ENCODE peak calls at places on chromosomes 12 and 14, in four cellular contexts. One of them, this sample, is unnamed. For H3K4me1, the result is how much of the 10 kb centered on the place peaks cover.

GRCh38 chr14:99273724-99274345 is 1.8 kb upstream of the BCL11B start:
- DNase-seq in endothelial cell of umbilical vein: no peak
- DNase-seq in GM23248: peak
- DNase-seq in HCT116: no peak
- DNase-seq in this sample: peak

GRCh38 chr14:20228681-20229080 is at the start of gene OR11H7:
- DNase-seq in endothelial cell of umbilical vein: no peak
- DNase-seq in GM23248: no peak
- DNase-seq in HCT116: no peak
- DNase-seq in this sample: no peak

GRCh38 chr12:124754949-124755800 is 108.5 kb downstream of the SCARB1 start:
- DNase-seq in endothelial cell of umbilical vein: no peak
- DNase-seq in GM23248: peak
- DNase-seq in HCT116: no peak
- DNase-seq in this sample: no peak

GRCh38 chr12:40300490-40300889 is 75.7 kb downstream of the LRRK2 start:
- DNase-seq in endothelial cell of umbilical vein: no peak
- DNase-seq in GM23248: peak
- DNase-seq in HCT116: no peak
- DNase-seq in this sample: no peak

GRCh38 chr12:120225852-120226640 is 25.1 kb upstream of the RPLP0 start:
- DNase-seq in endothelial cell of umbilical vein: no peak
- DNase-seq in GM23248: no peak
- DNase-seq in HCT116: no peak
- DNase-seq in this sample: no peak

GRCh38 chr12:130677957-130678558 is 38.0 kb downstream of the RIMBP2 start:
- DNase-seq in endothelial cell of umbilical vein: no peak
- DNase-seq in GM23248: no peak
- DNase-seq in HCT116: no peak
- DNase-seq in this sample: no peak

GRCh38 chr14:68645371-68645770 is 147.5 kb downstream of the ZFP36L1 start:
- DNase-seq in endothelial cell of umbilical vein: no peak
- DNase-seq in GM23248: no peak
- DNase-seq in HCT116: no peak
- DNase-seq in this sample: no peak

GRCh38 chr12:110742718-110743570 is at the start of gene PPP1CC:
- DNase-seq in endothelial cell of umbilical vein: peak
- DNase-seq in GM23248: peak
- DNase-seq in HCT116: peak
- DNase-seq in this sample: peak

GRCh38 chr12:80580254-80580653 is 127.2 kb upstream of the MYF6 start:
- DNase-seq in endothelial cell of umbilical vein: no peak
- DNase-seq in GM23248: peak
- DNase-seq in HCT116: no peak
- DNase-seq in this sample: no peak

GRCh38 chr12:132827763-132828703 is 636 bp downstream of the GOLGA3 start:
- DNase-seq in endothelial cell of umbilical vein: peak
- DNase-seq in GM23248: peak
- DNase-seq in HCT116: no peak
- DNase-seq in this sample: peak

GRCh38 chr12:95908573-95908972 is 33.8 kb downstream of the CCDC38 start:
- DNase-seq in endothelial cell of umbilical vein: peak
- DNase-seq in GM23248: peak
- DNase-seq in HCT116: no peak
- DNase-seq in this sample: no peak

GRCh38 chr12:53631721-53632120 is 5.5 kb upstream of the ATF7 start:
- DNase-seq in endothelial cell of umbilical vein: no peak
- DNase-seq in GM23248: no peak
- DNase-seq in HCT116: no peak
- DNase-seq in this sample: no peak

GRCh38 chr12:6827437-6827894 is 741 bp upstream of the P3H3 start:
- DNase-seq in endothelial cell of umbilical vein: peak
- DNase-seq in GM23248: peak
- DNase-seq in HCT116: peak
- DNase-seq in this sample: peak

GRCh38 chr12:123114305-123115083 is 36.4 kb downstream of the PITPNM2 start:
- DNase-seq in endothelial cell of umbilical vein: peak
- DNase-seq in GM23248: no peak
- DNase-seq in HCT116: no peak
- DNase-seq in this sample: peak

GRCh38 chr12:100156731-100157426 is 14.2 kb upstream of the BLTP3B start:
- DNase-seq in endothelial cell of umbilical vein: no peak
- DNase-seq in GM23248: no peak
- DNase-seq in HCT116: no peak
- DNase-seq in this sample: no peak

GRCh38 chr12:54579696-54580333 is 8.6 kb downstream of the PPP1R1A start:
- DNase-seq in endothelial cell of umbilical vein: peak
- DNase-seq in GM23248: peak
- DNase-seq in HCT116: peak
- DNase-seq in this sample: peak

GRCh38 chr12:10968765-10969456 is 17.8 kb downstream of the TAS2R50 start:
- DNase-seq in endothelial cell of umbilical vein: peak
- DNase-seq in GM23248: peak
- DNase-seq in HCT116: no peak
- DNase-seq in this sample: no peak

GRCh38 chr12:5807090-5807414 is 138.0 kb downstream of the ANO2 start:
- DNase-seq in endothelial cell of umbilical vein: no peak
- DNase-seq in GM23248: no peak
- DNase-seq in HCT116: peak
- DNase-seq in this sample: no peak

GRCh38 chr12:7144414-7145120 is 14.4 kb downstream of the CLSTN3 start:
- DNase-seq in endothelial cell of umbilical vein: peak
- DNase-seq in GM23248: peak
- DNase-seq in HCT116: peak
- DNase-seq in this sample: no peak

GRCh38 chr12:40828593-40828990 is 136.4 kb downstream of the CNTN1 start:
- DNase-seq in endothelial cell of umbilical vein: no peak
- DNase-seq in GM23248: no peak
- DNase-seq in HCT116: no peak
- DNase-seq in this sample: no peak

GRCh38 chr14:27917896-27918295 is 848.7 kb upstream of the FOXG1 start:
- DNase-seq in endothelial cell of umbilical vein: no peak
- DNase-seq in GM23248: no peak
- DNase-seq in HCT116: no peak
- DNase-seq in this sample: peak

GRCh38 chr12:106080111-106080732 is 58.5 kb downstream of the NUAK1 start:
- DNase-seq in endothelial cell of umbilical vein: peak
- DNase-seq in GM23248: peak
- DNase-seq in HCT116: no peak
- DNase-seq in this sample: peak

GRCh38 chr14:88198441-88198840 is 124.6 kb downstream of the KCNK10 start:
- DNase-seq in endothelial cell of umbilical vein: no peak
- DNase-seq in GM23248: no peak
- DNase-seq in HCT116: no peak
- DNase-seq in this sample: no peak

GRCh38 chr12:83015390-83016225 is 328.9 kb downstream of the TMTC2 start:
- DNase-seq in endothelial cell of umbilical vein: peak
- DNase-seq in GM23248: peak
- DNase-seq in HCT116: peak
- DNase-seq in this sample: no peak

GRCh38 chr12:24754690-24755638 is 193.9 kb downstream of the BCAT1 start:
- DNase-seq in endothelial cell of umbilical vein: no peak
- DNase-seq in GM23248: peak
- DNase-seq in HCT116: no peak
- DNase-seq in this sample: no peak

GRCh38 chr12:104454997-104455396 is 1.8 kb upstream of the CHST11 start:
- DNase-seq in endothelial cell of umbilical vein: peak
- DNase-seq in GM23248: peak
- DNase-seq in HCT116: peak
- DNase-seq in this sample: no peak

GRCh38 chr12:66279127-66279712 is 23.1 kb upstream of the HELB start:
- DNase-seq in endothelial cell of umbilical vein: peak
- DNase-seq in GM23248: peak
- DNase-seq in HCT116: peak
- DNase-seq in this sample: peak

GRCh38 chr12:93624595-93625294 is 52.3 kb downstream of the SOCS2 start:
- DNase-seq in endothelial cell of umbilical vein: peak
- DNase-seq in GM23248: peak
- DNase-seq in HCT116: peak
- DNase-seq in this sample: no peak

GRCh38 chr14:58151701-58152568 is at the start of gene ARMH4:
- DNase-seq in endothelial cell of umbilical vein: peak
- DNase-seq in GM23248: peak
- DNase-seq in HCT116: peak
- DNase-seq in this sample: peak

GRCh38 chr12:69583203-69583602 is 2.1 kb upstream of the CCT2 start:
- DNase-seq in endothelial cell of umbilical vein: no peak
- DNase-seq in GM23248: peak
- DNase-seq in HCT116: no peak
- DNase-seq in this sample: peak

GRCh38 chr12:64670856-64671639 is 60.8 kb downstream of the RASSF3 start:
- DNase-seq in endothelial cell of umbilical vein: peak
- DNase-seq in GM23248: peak
- DNase-seq in HCT116: peak
- DNase-seq in this sample: peak

GRCh38 chr12:130765186-130765659 is 49.1 kb upstream of the RIMBP2 start:
- DNase-seq in endothelial cell of umbilical vein: peak
- DNase-seq in GM23248: peak
- DNase-seq in HCT116: peak
- DNase-seq in this sample: no peak

GRCh38 chr12:120833849-120834248 is 70.3 kb downstream of the SPPL3 start:
- DNase-seq in endothelial cell of umbilical vein: no peak
- DNase-seq in GM23248: peak
- DNase-seq in HCT116: no peak
- DNase-seq in this sample: no peak

GRCh38 chr12:63935361-63935760 is 90.9 kb downstream of the SRGAP1 start:
- DNase-seq in endothelial cell of umbilical vein: peak
- DNase-seq in GM23248: peak
- DNase-seq in HCT116: no peak
- DNase-seq in this sample: no peak

GRCh38 chr12:18340186-18340585 is 78.9 kb downstream of the PIK3C2G start:
- DNase-seq in endothelial cell of umbilical vein: no peak
- DNase-seq in GM23248: no peak
- DNase-seq in HCT116: no peak
- DNase-seq in this sample: no peak

GRCh38 chr12:46497739-46498138 is 125.2 kb upstream of the SLC38A2 start:
- DNase-seq in endothelial cell of umbilical vein: no peak
- DNase-seq in GM23248: no peak
- DNase-seq in HCT116: no peak
- DNase-seq in this sample: no peak

GRCh38 chr12:46491548-46491947 is 119.0 kb upstream of the SLC38A2 start:
- DNase-seq in endothelial cell of umbilical vein: peak
- DNase-seq in GM23248: no peak
- DNase-seq in HCT116: no peak
- DNase-seq in this sample: no peak

GRCh38 chr12:46493352-46494209 is 121.0 kb upstream of the SLC38A2 start:
- DNase-seq in endothelial cell of umbilical vein: peak
- DNase-seq in GM23248: no peak
- DNase-seq in HCT116: no peak
- DNase-seq in this sample: no peak

GRCh38 chr12:46492471-46493351 is 120.1 kb upstream of the SLC38A2 start:
- DNase-seq in endothelial cell of umbilical vein: peak
- DNase-seq in GM23248: peak
- DNase-seq in HCT116: peak
- DNase-seq in this sample: no peak

DNA sequence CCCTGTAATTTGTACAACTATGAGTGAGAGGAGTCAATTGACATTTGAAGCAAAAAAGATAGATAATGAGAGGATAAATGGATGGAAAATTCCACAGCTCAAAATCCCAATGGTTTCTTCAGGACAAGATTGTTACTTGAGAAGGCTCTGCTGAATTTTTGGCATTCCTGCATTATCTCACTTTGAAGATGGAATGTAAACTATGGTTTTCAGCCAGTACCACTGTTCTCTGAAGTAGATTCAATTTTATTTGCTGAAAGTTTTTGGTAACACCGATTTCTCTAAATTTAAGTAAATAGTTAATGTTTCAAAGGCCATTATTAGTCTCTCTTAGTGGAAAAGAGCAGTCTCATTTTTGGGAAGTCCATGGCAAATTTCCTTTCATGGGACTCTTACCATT is 121.9 kb upstream of the SLC38A2 start:
- DNase-seq in endothelial cell of umbilical vein: peak
- DNase-seq in GM23248: peak
- DNase-seq in HCT116: no peak
- DNase-seq in this sample: no peak
- H3K9ac ChIP-seq in endothelial cell of umbilical vein: no peak
- H3K9ac ChIP-seq in GM23248: peak
- H3K9ac ChIP-seq in HCT116: no peak
- H3K9ac ChIP-seq in this sample: no peak

GRCh38 chr12:3578557-3578956 is 87.6 kb downstream of the PRMT8 start:
- DNase-seq in endothelial cell of umbilical vein: no peak
- DNase-seq in GM23248: no peak
- DNase-seq in HCT116: no peak
- DNase-seq in this sample: no peak

GRCh38 chr12:3580071-3580749 is 89.2 kb downstream of the PRMT8 start:
- DNase-seq in endothelial cell of umbilical vein: no peak
- DNase-seq in GM23248: no peak
- DNase-seq in HCT116: no peak
- DNase-seq in this sample: no peak

GRCh38 chr12:3571323-3571722 is 80.3 kb downstream of the PRMT8 start:
- DNase-seq in endothelial cell of umbilical vein: no peak
- DNase-seq in GM23248: no peak
- DNase-seq in HCT116: no peak
- DNase-seq in this sample: peak

GRCh38 chr12:3574986-3575385 is 84.0 kb downstream of the PRMT8 start:
- DNase-seq in endothelial cell of umbilical vein: no peak
- DNase-seq in GM23248: no peak
- DNase-seq in HCT116: no peak
- DNase-seq in this sample: no peak

GRCh38 chr12:3576891-3577290 is 85.9 kb downstream of the PRMT8 start:
- DNase-seq in endothelial cell of umbilical vein: no peak
- DNase-seq in GM23248: no peak
- DNase-seq in HCT116: no peak
- DNase-seq in this sample: no peak
- H3K4me1 ChIP-seq in endothelial cell of umbilical vein: under half
- H3K4me1 ChIP-seq in GM23248: under half
- H3K4me1 ChIP-seq in HCT116: under half
- H3K4me1 ChIP-seq in this sample: under half

GRCh38 chr14:69651653-69652052 is 40.3 kb downstream of the SUSD6 start:
- DNase-seq in endothelial cell of umbilical vein: no peak
- DNase-seq in GM23248: peak
- DNase-seq in HCT116: no peak
- DNase-seq in this sample: no peak
- H3K27ac ChIP-seq in endothelial cell of umbilical vein: no peak
- H3K27ac ChIP-seq in GM23248: no peak
- H3K27ac ChIP-seq in HCT116: no peak
- H3K27ac ChIP-seq in this sample: no peak

GRCh38 chr12:2355604-2356003 is 302.8 kb downstream of the CACNA1C start:
- DNase-seq in endothelial cell of umbilical vein: no peak
- DNase-seq in GM23248: no peak
- DNase-seq in HCT116: no peak
- DNase-seq in this sample: peak
- H3K9ac ChIP-seq in endothelial cell of umbilical vein: no peak
- H3K9ac ChIP-seq in GM23248: no peak
- H3K9ac ChIP-seq in HCT116: no peak
- H3K9ac ChIP-seq in this sample: no peak

GRCh38 chr14:22545842-22546721 is 42.9 kb downstream of the DAD1 start:
- DNase-seq in endothelial cell of umbilical vein: peak
- DNase-seq in GM23248: peak
- DNase-seq in HCT116: no peak
- DNase-seq in this sample: peak
- H3K4me1 ChIP-seq in endothelial cell of umbilical vein: under half
- H3K4me1 ChIP-seq in GM23248: under half
- H3K4me1 ChIP-seq in HCT116: under half
- H3K4me1 ChIP-seq in this sample: under half

GRCh38 chr12:13915096-13915495 is 66.3 kb downstream of the GRIN2B start:
- DNase-seq in endothelial cell of umbilical vein: no peak
- DNase-seq in GM23248: no peak
- DNase-seq in HCT116: no peak
- DNase-seq in this sample: no peak
- H3K27ac ChIP-seq in endothelial cell of umbilical vein: no peak
- H3K27ac ChIP-seq in GM23248: no peak
- H3K27ac ChIP-seq in HCT116: no peak
- H3K27ac ChIP-seq in this sample: no peak

GRCh38 chr14:56342419-56342901 is 224.2 kb downstream of the PELI2 start:
- DNase-seq in endothelial cell of umbilical vein: peak
- DNase-seq in GM23248: peak
- DNase-seq in HCT116: no peak
- DNase-seq in this sample: no peak
- H3K9ac ChIP-seq in endothelial cell of umbilical vein: peak
- H3K9ac ChIP-seq in GM23248: no peak
- H3K9ac ChIP-seq in HCT116: no peak
- H3K9ac ChIP-seq in this sample: no peak